ENCODE peak calls at places on chromosomes 1 and 21, in four cellular contexts. O is pancreas, W is tibial artery, N is GM12864. H is an unnamed sample.

GRCh38 chr1:95249929-95250328 is 15.9 kb downstream of the RWDD3 start:
- DNase-seq in N (no peak), W (no peak), O (no peak), H (no peak)

GRCh38 chr1:183264132-183264531 is 78.1 kb downstream of the LAMC2 start:
- DNase-seq in N (no peak), W (no peak), O (no peak), H (no peak)

GRCh38 chr1:234507089-234507488 is 28.1 kb upstream of the TARBP1 start:
- DNase-seq in O (no peak), N (no peak), W (no peak), H (no peak)

GRCh38 chr1:230641346-230641745 is 935 bp upstream of the COG2 start:
- DNase-seq in O (no peak), N (no peak), W (no peak), H (no peak)

GRCh38 chr1:44511769-44512168 is 106.7 kb downstream of the RNF220 start:
- DNase-seq in W (no peak), N (peak; percentile 18), O (no peak), H (no peak)

GRCh38 chr1:99217599-99217998 is 46.7 kb upstream of the PLPPR4 start:
- DNase-seq in O (no peak), W (no peak), N (no peak), H (no peak)

GRCh38 chr1:6347641-6348487 is 45.7 kb downstream of the ACOT7 start:
- DNase-seq in O (no peak), W (no peak), N (no peak), H (peak; percentile 29)

GRCh38 chr1:19484338-19484792 is 974 bp downstream of the CAPZB start:
- DNase-seq in O (no peak), W (no peak), N (no peak), H (no peak)

GRCh38 chr1:101697057-101697456 is 299.7 kb downstream of the OLFM3 start:
- DNase-seq in N (no peak), O (no peak), W (no peak), H (no peak)

GRCh38 chr1:67817319-67817718 is 15.9 kb downstream of the GNG12 start:
- DNase-seq in W (no peak), O (no peak), N (no peak), H (no peak)

GRCh38 chr1:178145605-178146004 is 51.7 kb downstream of the RASAL2 start:
- DNase-seq in W (no peak), O (no peak), N (no peak), H (no peak)

GRCh38 chr1:190373705-190374336 is 103.8 kb downstream of the BRINP3 start:
- DNase-seq in O (no peak), N (peak; percentile 4), W (no peak), H (no peak)

GRCh38 chr1:89989791-89990190 is 5.1 kb upstream of the ZNF326 start:
- DNase-seq in O (no peak), N (no peak), W (no peak), H (no peak)

GRCh38 chr1:165659581-165659895 is 28.5 kb downstream of the MGST3 start:
- DNase-seq in N (no peak), W (no peak), O (no peak), H (no peak)

GRCh38 chr1:164787834-164788231 is 228.8 kb downstream of the PBX1 start:
- DNase-seq in O (no peak), W (no peak), N (no peak), H (no peak)

GRCh38 chr21:34158866-34159616 is 85.7 kb downstream of the MRPS6 start:
- DNase-seq in W (no peak), N (no peak), O (no peak), H (no peak)

GRCh38 chr1:167499657-167500056 is 18.7 kb downstream of the CD247 start:
- DNase-seq in N (peak; percentile 84), O (no peak), W (no peak), H (peak; percentile 52)

GRCh38 chr1:47211796-47212269 is 20.2 kb downstream of the TAL1 start:
- DNase-seq in O (no peak), W (peak; percentile 73), N (no peak), H (no peak)

GRCh38 chr1:53548031-53548491 is 88.9 kb downstream of the DMRTB1 start:
- DNase-seq in W (peak; percentile 44), O (no peak), N (no peak), H (no peak)

GRCh38 chr1:205594846-205595245 is 37.0 kb downstream of the ELK4 start:
- DNase-seq in O (no peak), N (no peak), W (peak; percentile 17), H (no peak)

GRCh38 chr1:21734526-21734925 is 48.4 kb downstream of the USP48 start:
- DNase-seq in N (no peak), W (no peak), O (no peak), H (no peak)

GRCh38 chr1:150511985-150512660 is 3.4 kb upstream of the FALEC start:
- DNase-seq in W (no peak), O (no peak), N (no peak), H (no peak)

GRCh38 chr1:5595531-5596170 is 396.6 kb downstream of the NPHP4 start:
- DNase-seq in O (no peak), W (no peak), N (no peak), H (no peak)

GRCh38 chr1:54736685-54737084 is 21.0 kb downstream of the TTC4 start:
- DNase-seq in N (no peak), O (no peak), W (no peak), H (no peak)

GRCh38 chr1:169676001-169676400 is 35.4 kb downstream of the SELL start:
- DNase-seq in N (no peak), O (no peak), W (no peak), H (no peak)

GRCh38 chr21:40049031-40049958 is 182.1 kb downstream of the PCP4 start:
- DNase-seq in O (no peak), N (no peak), W (peak; percentile 82), H (no peak)

GRCh38 chr1:92404661-92405060 is 82.1 kb downstream of the GFI1 start:
- DNase-seq in N (no peak), O (no peak), W (no peak), H (no peak)

GRCh38 chr1:48878191-48878940 is 101.7 kb upstream of the BEND5 start:
- DNase-seq in O (no peak), N (no peak), W (no peak), H (no peak)

GRCh38 chr1:183416850-183417690 is 1.1 kb downstream of the NMNAT2 start:
- DNase-seq in N (no peak), O (peak; percentile 43), W (peak; percentile 73), H (no peak)

GRCh38 chr21:37136261-37136660 is 63.2 kb downstream of the TTC3 start:
- DNase-seq in W (no peak), O (no peak), N (no peak), H (no peak)

GRCh38 chr1:155003766-155004351 is 1.3 kb downstream of the ZBTB7B start:
- DNase-seq in W (peak; percentile 88), N (no peak), O (peak; percentile 75), H (peak; percentile 55)

GRCh38 chr1:200883118-200883517 is 10.3 kb downstream of the GPR25 start:
- DNase-seq in N (no peak), W (no peak), O (no peak), H (no peak)

GRCh38 chr1:7684132-7684531 is 87.0 kb upstream of the VAMP3 start:
- DNase-seq in W (no peak), O (no peak), N (no peak), H (no peak)

GRCh38 chr1:243598433-243598832 is 251.6 kb downstream of the AKT3 start:
- DNase-seq in W (no peak), N (peak; percentile 39), O (no peak), H (no peak)

GRCh38 chr1:183164963-183165362 is 21.1 kb upstream of the LAMC2 start:
- DNase-seq in O (no peak), W (no peak), N (no peak), H (no peak)

GRCh38 chr21:25360593-25360992 is 246.7 kb downstream of the MRPL39 start:
- DNase-seq in N (no peak), W (no peak), O (no peak), H (no peak)
- TF ChIP-seq CTCF in N (peak; percentile 40), W (no peak), O (no peak), H (peak; percentile 36)

GRCh38 chr1:10168912-10169514 is 41.4 kb upstream of the KIF1B start:
- DNase-seq in W (peak; percentile 21), N (peak; percentile 40), O (no peak), H (no peak)

GRCh38 chr1:10171995-10172669 is 38.2 kb upstream of the KIF1B start:
- DNase-seq in W (peak; percentile 20), N (no peak), O (no peak), H (no peak)

GRCh38 chr1:10173582-10173981 is 36.8 kb upstream of the KIF1B start:
- DNase-seq in W (no peak), N (peak; percentile 36), O (no peak), H (peak; percentile 68)

GRCh38 chr1:10171105-10171767 is 39.1 kb upstream of the KIF1B start:
- DNase-seq in N (no peak), W (no peak), O (no peak), H (no peak)

DNA sequence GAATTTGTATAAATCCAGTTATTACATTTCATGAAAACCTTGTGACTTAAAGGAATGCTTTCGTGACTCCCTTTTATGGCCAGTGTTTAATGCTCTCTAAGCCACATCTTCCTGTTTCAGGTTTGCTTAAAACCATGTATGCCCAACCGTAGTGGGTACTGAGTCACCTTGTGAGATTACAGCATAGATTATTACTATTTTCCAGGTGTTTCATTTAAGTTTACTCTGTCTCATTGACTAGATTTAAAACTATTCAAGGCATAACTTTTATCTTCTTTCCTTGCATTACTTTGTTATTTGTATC is 40.1 kb upstream of the KIF1B start:
- DNase-seq in O (no peak), W (no peak), N (peak; percentile 56), H (peak; percentile 60)
- H3K4me3 ChIP-seq in O (no peak overlapping the region), W (no peak overlapping the region), N (no peak overlapping the region), H (no peak overlapping the region)

GRCh38 chr21:45270306-45270821 is 17.3 kb downstream of the POFUT2 start:
- DNase-seq in W (peak; percentile 56), O (no peak), N (no peak), H (no peak)
- TF ChIP-seq CTCF in W (no peak), O (no peak), N (no peak), H (no peak)

GRCh38 chr1:75908717-75909152 is 23.5 kb downstream of the ASB17 start:
- DNase-seq in W (no peak), N (peak; percentile 8), O (no peak), H (peak; percentile 46)
- H3K4me3 ChIP-seq in W (no peak overlapping the region), N (no peak overlapping the region), O (no peak overlapping the region), H (no peak overlapping the region)

H was measured in GM06990.